ENCODE peak calls at places on chromosomes 7 and 10, in nine cellular contexts. F, U, S, A, I, R, W, M and T are unnamed samples.

GRCh38 chr7:85104432-85105205 is 82.2 kb downstream of the SEMA3D start:
- DNase-seq in F (no peak), U (no peak), S (peak; percentile 80), A (no peak), I (no peak), R (no peak), W (no peak), M (no peak), T (no peak)

GRCh38 chr7:39951156-39951942 is 1.3 kb downstream of the CDK13 start:
- DNase-seq in F (peak; percentile 71), U (peak; percentile 60), S (peak; percentile 44), A (peak; percentile 74), I (peak; percentile 78), R (peak; percentile 53), W (peak; percentile 54), M (peak; percentile 88), T (peak; percentile 59)

GRCh38 chr10:120804020-120804419 is 47.1 kb upstream of the WDR11 start:
- DNase-seq in F (no peak), U (no peak), S (no peak), A (no peak), I (no peak), R (no peak), W (no peak), M (no peak), T (no peak)

GRCh38 chr10:90587081-90587491 is 270.8 kb downstream of the HTR7 start:
- DNase-seq in F (no peak), U (no peak), S (peak; percentile 84), A (no peak), I (no peak), R (no peak), W (no peak), M (no peak), T (no peak)

GRCh38 chr10:62043493-62043938 is 142.0 kb downstream of the ARID5B start:
- DNase-seq in F (no peak), U (no peak), S (peak; percentile 81), A (no peak), I (no peak), R (no peak), W (no peak), M (no peak), T (no peak)

GRCh38 chr7:29282819-29283414 is 88.3 kb downstream of the CHN2 start:
- DNase-seq in F (no peak), U (no peak), S (no peak), A (no peak), I (no peak), R (no peak), W (no peak), M (no peak), T (no peak)

GRCh38 chr7:73856941-73857340 is 4.0 kb upstream of the TMEM270 start:
- DNase-seq in F (no peak), U (no peak), S (no peak), A (no peak), I (no peak), R (no peak), W (no peak), M (no peak), T (no peak)

GRCh38 chr7:35613150-35613549 is 81.8 kb downstream of the HERPUD2 start:
- DNase-seq in F (no peak), U (no peak), S (no peak), A (no peak), I (no peak), R (no peak), W (no peak), M (no peak), T (no peak)

GRCh38 chr7:139118234-139118802 is 8.8 kb upstream of the ZC3HAV1 start:
- DNase-seq in F (no peak), U (no peak), S (peak; percentile 93), A (no peak), I (no peak), R (no peak), W (no peak), M (peak; percentile 56), T (no peak)

GRCh38 chr7:99876491-99876890 is 342 bp downstream of the OR2AE1 start:
- DNase-seq in F (no peak), U (no peak), S (no peak), A (no peak), I (no peak), R (no peak), W (no peak), M (no peak), T (no peak)

DNA sequence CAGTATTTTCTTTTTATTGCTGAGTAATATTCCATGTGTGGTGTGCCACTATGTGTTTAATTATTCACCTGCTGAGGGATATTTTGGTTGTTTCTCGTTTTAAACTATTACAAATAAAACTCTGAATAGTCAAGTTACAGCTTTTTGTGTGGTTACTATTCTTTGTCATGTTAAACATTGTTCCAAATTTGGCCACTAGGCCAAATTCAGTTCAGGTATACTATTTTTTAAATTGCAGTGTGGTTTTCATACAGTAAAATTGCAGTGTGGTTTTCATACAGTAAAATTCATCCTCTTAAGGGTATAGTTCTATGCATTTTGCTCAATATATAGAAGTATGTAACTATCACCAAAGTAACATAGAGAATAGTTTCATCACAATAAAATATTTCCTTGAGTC is 97.4 kb upstream of the FAM3C start:
- DNase-seq in F (no peak), U (no peak), S (no peak), A (no peak), I (no peak), R (no peak), W (no peak), M (no peak), T (no peak)
- TF ChIP-seq CTCF in F (peak; percentile 54), U (no peak), S (no peak), A (no peak), I (no peak), R (no peak), W (no peak), M (peak; percentile 45), T (no peak)

DNA sequence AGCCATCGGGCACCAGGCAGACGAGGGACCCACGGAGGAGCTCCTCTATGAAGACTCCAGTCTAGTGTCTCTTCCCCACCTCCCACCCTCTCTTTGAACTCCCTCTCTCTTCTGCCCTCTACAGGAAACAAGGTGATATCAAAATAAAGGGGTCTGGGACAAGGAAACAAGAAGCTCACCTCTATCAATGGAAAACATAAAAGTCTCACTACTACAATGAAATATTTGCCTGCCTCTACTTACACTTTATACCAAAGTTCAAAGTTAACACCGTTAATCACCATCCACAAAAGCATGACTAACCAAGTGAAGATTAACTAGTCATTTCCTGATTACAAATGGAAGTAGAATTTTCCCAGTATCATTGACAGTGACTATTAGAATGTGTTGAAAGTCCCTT is 82.2 kb downstream of the PARD3 start:
- DNase-seq in F (no peak), U (no peak), S (peak; percentile 93), A (no peak), I (no peak), R (no peak), W (no peak), M (no peak), T (no peak)
- TF ChIP-seq CTCF in F (no peak), U (no peak), S (peak; percentile 86), A (peak; percentile 28), I (peak; percentile 34), R (no peak), W (no peak), M (peak; percentile 72), T (no peak)

GRCh38 chr10:13219685-13220670 is 14.2 kb downstream of the UCMA start:
- DNase-seq in F (peak; percentile 38), U (no peak), S (peak; percentile 48), A (no peak), I (peak; percentile 53), R (no peak), W (no peak), M (peak; percentile 80), T (no peak)
- TF ChIP-seq CTCF in F (no peak), U (no peak), S (peak; percentile 46), A (no peak), I (no peak), R (no peak), W (no peak), M (peak; percentile 68), T (no peak)

GRCh38 chr7:102248456-102249395 is 37.9 kb upstream of the SH2B2 start:
- DNase-seq in F (peak; percentile 28), U (no peak), S (no peak), A (no peak), I (peak; percentile 77), R (no peak), W (no peak), M (peak; percentile 87), T (no peak)
- TF ChIP-seq CTCF in F (no peak), U (no peak), S (no peak), A (no peak), I (peak; percentile 13), R (no peak), W (no peak), M (no peak), T (no peak)

GRCh38 chr7:51950811-51951210 is 634.2 kb upstream of the COBL start:
- DNase-seq in F (no peak), U (no peak), S (no peak), A (no peak), I (no peak), R (no peak), W (no peak), M (no peak), T (no peak)

GRCh38 chr7:51949726-51950644 is 633.4 kb upstream of the COBL start:
- DNase-seq in F (no peak), U (no peak), S (no peak), A (peak; percentile 16), I (peak; percentile 74), R (no peak), W (no peak), M (peak; percentile 93), T (no peak)
- TF ChIP-seq CTCF in F (no peak), U (no peak), S (no peak), A (no peak), I (no peak), R (no peak), W (no peak), M (peak; percentile 42), T (no peak)

GRCh38 chr7:77904252-77904651 is 105.7 kb downstream of the PHTF2 start:
- DNase-seq in F (no peak), U (no peak), S (no peak), A (no peak), I (no peak), R (no peak), W (no peak), M (no peak), T (no peak)

GRCh38 chr7:77907281-77907680 is 108.7 kb downstream of the PHTF2 start:
- DNase-seq in F (no peak), U (no peak), S (no peak), A (no peak), I (no peak), R (no peak), W (no peak), M (no peak), T (no peak)

GRCh38 chr7:77908664-77909063 is 110.1 kb downstream of the PHTF2 start:
- DNase-seq in F (no peak), U (no peak), S (no peak), A (no peak), I (no peak), R (no peak), W (no peak), M (no peak), T (no peak)

GRCh38 chr7:77903597-77903996 is 105.0 kb downstream of the PHTF2 start:
- DNase-seq in F (no peak), U (no peak), S (peak; percentile 23), A (no peak), I (no peak), R (no peak), W (no peak), M (peak; percentile 66), T (no peak)
- TF ChIP-seq CTCF in F (no peak), U (peak; percentile 15), S (peak; percentile 30), A (no peak), I (no peak), R (no peak), W (no peak), M (peak; percentile 70), T (no peak)

GRCh38 chr7:45917658-45918057 is 3.4 kb downstream of the IGFBP3 start:
- DNase-seq in F (peak; percentile 92), U (peak; percentile 71), S (peak; percentile 81), A (peak; percentile 96), I (peak; percentile 88), R (peak; percentile 86), W (peak; percentile 34), M (peak; percentile 94), T (peak; percentile 61)
- TF ChIP-seq CTCF in F (peak; percentile 94), U (peak; percentile 89), S (peak; percentile 92), A (peak; percentile 98), I (peak; percentile 93), R (peak; percentile 80), W (peak; percentile 77), M (peak; percentile 96), T (peak; percentile 80)